ENCODE peak calls at places on chromosomes 4 and X, in seven cellular contexts. V is body of pancreas; N is K562; E is hepatocyte; F is BJ; H is CD4-positive, alpha-beta memory T cell; Y is left lung. J is an unnamed sample. For H3K36me3, the result is how much of the 10 kb centered on the place peaks cover.

GRCh38 chr4:123304151-123305021 is 92.2 kb upstream of the SPRY1 start:
- DNase-seq in V (no peak), N (no peak), E (no peak), F (no peak), H (no peak), Y (no peak), J (no peak)

GRCh38 chr4:7206856-7207567 is 14.7 kb downstream of the SORCS2 start:
- DNase-seq in V (peak), N (peak), E (peak), F (peak), H (no peak), Y (peak), J (no peak)

GRCh38 chr4:42642136-42642797 is 14.6 kb downstream of the ATP8A1 start:
- DNase-seq in V (no peak), N (no peak), E (no peak), F (no peak), H (no peak), Y (no peak), J (no peak)

GRCh38 chrX:70970482-70970999 is 39.6 kb upstream of the SLC7A3 start:
- DNase-seq in V (no peak), N (peak), E (no peak), F (no peak), H (no peak), Y (no peak), J (no peak)

GRCh38 chrX:73683236-73683859 is 120.4 kb downstream of the CHIC1 start:
- DNase-seq in V (no peak), N (no peak), E (no peak), F (no peak), H (no peak), Y (no peak), J (no peak)

GRCh38 chr4:165308606-165309005 is 18.9 kb upstream of the MSMO1 start:
- DNase-seq in V (no peak), N (no peak), E (no peak), F (no peak), H (no peak), Y (no peak), J (no peak)

GRCh38 chrX:83512111-83512510 is 4.0 kb downstream of the POU3F4 start:
- DNase-seq in V (no peak), N (no peak), E (no peak), F (no peak), H (no peak), Y (no peak), J (no peak)

GRCh38 chr4:130808492-130808891 is 1712.5 kb downstream of the C4orf33 start:
- DNase-seq in V (no peak), N (no peak), E (no peak), F (no peak), H (no peak), Y (no peak), J (no peak)

GRCh38 chrX:22999696-23000223 is at the start of gene DDX53:
- DNase-seq in V (no peak), N (peak), E (no peak), F (no peak), H (no peak), Y (no peak), J (no peak)

GRCh38 chr4:119099227-119099910 is 36.3 kb upstream of the MYOZ2 start:
- DNase-seq in V (no peak), N (no peak), E (no peak), F (peak), H (no peak), Y (no peak), J (no peak)

GRCh38 chrX:25897758-25898157 is 240.4 kb upstream of the MAGEB18 start:
- DNase-seq in V (no peak), N (no peak), E (no peak), F (no peak), H (no peak), Y (no peak), J (no peak)

GRCh38 chr4:6172093-6172926 is 28.0 kb downstream of the JAKMIP1 start:
- DNase-seq in V (no peak), N (no peak), E (no peak), F (no peak), H (peak), Y (no peak), J (no peak)

GRCh38 chr4:168717852-168718251 is 221.0 kb downstream of the PALLD start:
- DNase-seq in V (no peak), N (no peak), E (no peak), F (no peak), H (no peak), Y (no peak), J (no peak)

GRCh38 chr4:56286763-56287162 is 100.5 kb downstream of the AASDH start:
- DNase-seq in V (no peak), N (no peak), E (no peak), F (no peak), H (no peak), Y (no peak), J (no peak)

GRCh38 chrX:46912673-46913491 is 661 bp downstream of the JADE3 start:
- DNase-seq in V (peak), N (peak), E (peak), F (no peak), H (no peak), Y (peak), J (no peak)

GRCh38 chrX:71992711-71993110 is 82.1 kb downstream of the NHSL2 start:
- DNase-seq in V (no peak), N (no peak), E (no peak), F (no peak), H (peak), Y (no peak), J (no peak)

GRCh38 chrX:10259716-10260115 is 102.9 kb downstream of the CLCN4 start:
- DNase-seq in V (no peak), N (no peak), E (no peak), F (peak), H (no peak), Y (no peak), J (no peak)

GRCh38 chr4:94452476-94453300 is 946 bp downstream of the PDLIM5 start:
- DNase-seq in V (peak), N (peak), E (peak), F (no peak), H (no peak), Y (peak), J (no peak)

GRCh38 chrX:15215366-15215765 is 54.5 kb downstream of the ASB9 start:
- DNase-seq in V (no peak), N (no peak), E (no peak), F (no peak), H (no peak), Y (no peak), J (no peak)

GRCh38 chrX:40055495-40055894 is 42.3 kb downstream of the BCOR start:
- DNase-seq in V (no peak), N (no peak), E (no peak), F (no peak), H (no peak), Y (no peak), J (no peak)

GRCh38 chrX:14027511-14028019 is 2.1 kb downstream of the GEMIN8 start:
- DNase-seq in V (no peak), N (no peak), E (no peak), F (no peak), H (no peak), Y (no peak), J (no peak)

GRCh38 chr4:20418865-20419451 is 167.3 kb downstream of the SLIT2 start:
- DNase-seq in V (no peak), N (no peak), E (peak), F (peak), H (no peak), Y (no peak), J (no peak)

GRCh38 chrX:27890611-27891010 is 82.8 kb downstream of the MAGEB10 start:
- DNase-seq in V (no peak), N (no peak), E (no peak), F (no peak), H (no peak), Y (no peak), J (no peak)

GRCh38 chrX:10189317-10190268 is 32.8 kb downstream of the CLCN4 start:
- DNase-seq in V (peak), N (peak), E (peak), F (no peak), H (peak), Y (peak), J (no peak)

GRCh38 chr4:67871867-67872266 is 11.9 kb downstream of the TMPRSS11D start:
- DNase-seq in V (no peak), N (no peak), E (peak), F (no peak), H (no peak), Y (no peak), J (peak)

GRCh38 chr4:6779667-6780565 is 2.6 kb upstream of the KIAA0232 start:
- DNase-seq in V (no peak), N (no peak), E (no peak), F (no peak), H (no peak), Y (no peak), J (no peak)

GRCh38 chr4:162683659-162684370 is 482.9 kb downstream of the NAF1 start:
- DNase-seq in V (no peak), N (no peak), E (peak), F (no peak), H (no peak), Y (no peak), J (no peak)

GRCh38 chr4:73832651-73833237 is 3.7 kb upstream of the CXCL6 start:
- DNase-seq in V (no peak), N (peak), E (no peak), F (no peak), H (no peak), Y (no peak), J (no peak)

GRCh38 chrX:12824944-12825343 is 33.7 kb downstream of the PRPS2 start:
- DNase-seq in V (no peak), N (no peak), E (no peak), F (no peak), H (no peak), Y (no peak), J (no peak)
- H3K36me3 ChIP-seq in V (under half), N (under half), E (under half), F (under half), H (under half), Y (under half), J (under half)

GRCh38 chr4:1318488-1319213 is 28.4 kb upstream of the UVSSA start:
- DNase-seq in V (no peak), N (peak), E (no peak), F (no peak), H (peak), Y (no peak), J (no peak)

GRCh38 chr4:1315838-1316536 is 26.3 kb downstream of the MAEA start:
- DNase-seq in V (no peak), N (no peak), E (no peak), F (no peak), H (no peak), Y (no peak), J (no peak)

GRCh38 chr4:1316537-1317168 is 27.0 kb downstream of the MAEA start:
- DNase-seq in V (no peak), N (no peak), E (no peak), F (no peak), H (no peak), Y (no peak), J (no peak)

GRCh38 chr4:1318046-1318375 is 28.3 kb downstream of the MAEA start:
- DNase-seq in V (no peak), N (no peak), E (no peak), F (no peak), H (no peak), Y (no peak), J (no peak)

GRCh38 chr4:1317177-1318045 is 27.7 kb downstream of the MAEA start:
- DNase-seq in V (no peak), N (no peak), E (no peak), F (no peak), H (peak), Y (no peak), J (no peak)
- H3K36me3 ChIP-seq in V (under half), N (half or more), E (under half), F (under half), H (under half), Y (under half), J (half or more)

GRCh38 chr4:113981591-113981990 is 2.1 kb upstream of the ARSJ start:
- DNase-seq in V (no peak), N (no peak), E (no peak), F (no peak), H (no peak), Y (no peak), J (no peak)
- H3K36me3 ChIP-seq in V (under half), N (under half), E (under half), F (under half), H (under half), Y (under half), J (under half)

GRCh38 chrX:24210190-24210589 is 60.7 kb downstream of the ZFX start:
- DNase-seq in V (no peak), N (no peak), E (no peak), F (no peak), H (no peak), Y (no peak), J (no peak)
- H3K36me3 ChIP-seq in V (under half), N (half or more), E (under half), F (under half), H (under half), Y (under half), J (half or more)

GRCh38 chrX:1419545-1420355 is 27.8 kb upstream of the SLC25A6 start:
- DNase-seq in V (peak), N (no peak), E (no peak), F (no peak), H (no peak), Y (no peak), J (no peak)

GRCh38 chrX:1417921-1418875 is 26.3 kb upstream of the SLC25A6 start:
- DNase-seq in V (peak), N (no peak), E (no peak), F (no peak), H (no peak), Y (no peak), J (no peak)

GRCh38 chrX:1416327-1416784 is 24.4 kb upstream of the SLC25A6 start:
- DNase-seq in V (peak), N (no peak), E (no peak), F (no peak), H (no peak), Y (no peak), J (no peak)

GRCh38 chrX:1418901-1419544 is 27.1 kb upstream of the SLC25A6 start:
- DNase-seq in V (peak), N (no peak), E (no peak), F (no peak), H (no peak), Y (no peak), J (no peak)

DNA sequence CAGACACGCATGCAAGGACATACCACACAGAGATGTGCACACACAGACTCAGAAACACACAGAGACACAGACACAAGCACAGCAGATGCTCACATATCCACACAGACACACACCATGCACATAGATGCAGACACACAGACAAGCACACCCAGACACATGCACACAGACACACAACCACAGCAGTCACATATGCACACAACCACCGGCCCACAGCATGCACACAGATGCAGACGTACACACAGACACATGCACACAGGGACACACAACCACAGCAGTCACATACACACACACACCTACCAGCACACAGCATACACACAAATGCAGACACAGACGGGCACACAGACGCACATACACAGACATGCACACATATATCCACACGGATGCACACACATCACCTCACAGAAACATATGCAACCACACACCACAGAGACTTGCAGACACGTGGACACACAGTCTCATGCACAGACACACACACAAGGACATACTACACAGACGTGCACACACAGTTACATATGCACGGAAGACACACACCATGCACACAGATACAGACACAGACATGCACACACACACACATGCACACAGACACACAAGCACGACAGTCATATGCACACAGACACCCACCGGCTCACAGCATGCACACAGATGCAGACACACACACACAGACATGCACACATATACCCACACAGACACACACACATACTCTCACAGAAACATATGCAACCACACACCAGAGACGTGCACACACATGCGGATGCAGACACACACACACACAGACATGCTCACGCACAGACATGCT is 25.2 kb upstream of the SLC25A6 start:
- DNase-seq in V (peak), N (no peak), E (no peak), F (no peak), H (no peak), Y (no peak), J (no peak)
- H3K36me3 ChIP-seq in V (under half), N (under half), E (under half), F (under half), H (under half), Y (under half), J (under half)

DNA sequence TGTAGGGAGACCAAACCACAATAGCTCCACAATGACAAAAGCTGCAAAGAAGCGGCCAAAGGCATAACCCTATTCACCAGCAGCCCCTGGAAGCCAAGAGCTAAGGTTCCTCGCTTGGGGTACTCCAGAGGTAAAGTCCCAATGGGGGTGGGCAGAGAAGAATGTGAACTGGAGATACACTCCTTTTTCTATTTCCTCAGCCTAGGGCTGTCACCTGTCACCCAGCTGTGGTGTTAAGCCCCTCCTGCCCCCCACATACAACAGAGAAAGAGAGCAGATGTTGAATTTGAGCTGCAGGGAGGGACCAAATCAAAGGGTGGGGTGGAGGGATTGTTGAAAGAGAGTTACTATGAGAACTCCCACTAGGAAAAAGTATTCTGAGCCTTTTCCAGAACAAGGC is 26.1 kb downstream of the AMOT start:
- DNase-seq in V (no peak), N (no peak), E (no peak), F (no peak), H (no peak), Y (no peak), J (no peak)
- H3K36me3 ChIP-seq in V (under half), N (under half), E (under half), F (under half), H (under half), Y (under half), J (under half)

GRCh38 chr4:2830632-2831610 is 12.7 kb upstream of the ADD1 start:
- DNase-seq in V (no peak), N (no peak), E (no peak), F (no peak), H (no peak), Y (no peak), J (no peak)
- H3K36me3 ChIP-seq in V (under half), N (under half), E (under half), F (half or more), H (under half), Y (under half), J (under half)